ENCODE peak calls at places on chromosomes 2 and 18, in six cellular contexts. U is ovary; R is pancreas; I is PC-3; G is neural progenitor cell; M is CD8-positive, alpha-beta T cell. X is an unnamed sample. For H3K36me3, the result is how much of the 10 kb centered on the place peaks cover.

GRCh38 chr2:62185828-62186483 is 10.0 kb upstream of the B3GNT2 start:
- DNase-seq in M (no peak), G (no peak), R (no peak), U (no peak), I (no peak), X (no peak)

GRCh38 chr2:112482309-112483046 is 522 bp downstream of the TTL start:
- DNase-seq in R (peak), I (peak), M (peak), U (peak), G (peak), X (peak)

GRCh38 chr18:7955175-7955574 is 388.1 kb downstream of the PTPRM start:
- DNase-seq in M (no peak), G (no peak), I (no peak), U (no peak), R (no peak), X (no peak)

GRCh38 chr2:73776869-73777519 is 2.9 kb downstream of the DUSP11 start:
- DNase-seq in R (no peak), G (no peak), M (no peak), I (peak), U (no peak), X (no peak)

GRCh38 chr18:9985641-9986040 is 71.8 kb downstream of the VAPA start:
- DNase-seq in R (no peak), I (no peak), M (no peak), G (no peak), U (no peak), X (no peak)

GRCh38 chr2:12948231-12948962 is 231.7 kb downstream of the TRIB2 start:
- DNase-seq in I (peak), G (no peak), R (no peak), M (no peak), U (no peak), X (peak)

GRCh38 chr2:238495422-238495821 is 68.7 kb downstream of the ASB1 start:
- DNase-seq in M (no peak), U (no peak), I (no peak), G (no peak), R (no peak), X (no peak)

GRCh38 chr2:60336442-60337141 is 216.9 kb downstream of the BCL11A start:
- DNase-seq in M (no peak), G (no peak), I (no peak), U (no peak), R (no peak), X (no peak)

GRCh38 chr2:230862292-230862691 is 2.5 kb upstream of the ITM2C start:
- DNase-seq in U (no peak), I (no peak), G (no peak), R (no peak), M (no peak), X (no peak)
- H3K4me3 ChIP-seq in U (no peak), I (no peak), G (no peak), R (no peak), M (no peak), X (no peak)

DNA sequence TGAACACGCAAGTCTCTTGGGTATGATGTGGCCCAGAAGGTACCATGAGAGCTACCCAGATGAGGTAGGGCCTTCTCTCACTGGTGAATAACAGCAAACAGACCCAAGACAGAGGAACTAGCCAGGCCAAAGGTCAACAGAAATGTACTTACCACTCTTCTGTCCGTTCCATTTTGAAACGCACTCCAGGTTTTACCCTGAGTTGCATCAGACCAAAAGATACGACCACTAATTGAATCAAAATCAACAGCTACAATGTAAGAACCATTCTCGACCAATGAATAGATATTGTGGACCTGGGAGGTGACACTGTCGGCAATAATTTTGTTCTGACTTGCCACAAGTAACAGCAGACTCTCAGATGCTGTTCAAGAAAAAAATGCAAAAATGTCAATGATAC is 124.4 kb downstream of the LRP2 start:
- DNase-seq in I (no peak), G (no peak), M (no peak), R (no peak), U (no peak), X (no peak)
- H3K36me3 ChIP-seq in I (under half), G (half or more), M (under half), R (under half), U (under half), X (under half)

DNA sequence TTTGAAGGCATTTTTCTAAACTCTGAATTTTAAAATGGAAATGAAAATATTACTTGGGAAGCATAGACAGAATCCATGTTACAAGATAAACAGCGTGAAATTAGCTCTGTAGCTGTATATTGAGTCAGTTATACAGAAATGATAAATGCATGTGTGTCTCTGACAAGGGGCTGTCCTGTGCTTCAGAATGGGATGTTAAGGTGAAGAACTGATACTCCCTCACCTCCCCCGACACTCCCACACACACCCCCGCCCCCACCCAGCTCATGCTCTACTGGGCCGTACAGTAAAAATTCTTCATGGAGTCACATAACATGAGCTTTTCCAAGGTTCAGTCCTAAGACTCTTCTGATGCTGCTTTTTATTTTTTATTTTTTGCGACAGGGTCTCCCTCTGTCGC is 868 bp upstream of the THUMPD2 start:
- DNase-seq in I (no peak), G (no peak), U (no peak), M (no peak), R (no peak), X (no peak)
- H3K4me3 ChIP-seq in I (no peak), G (no peak), U (no peak), M (no peak), R (no peak), X (no peak)

GRCh38 chr2:127051780-127052067 is 55.2 kb downstream of the BIN1 start:
- DNase-seq in M (no peak), G (no peak), I (no peak), R (peak), U (no peak), X (no peak)
- H3K36me3 ChIP-seq in M (under half), G (under half), I (under half), R (under half), U (under half), X (under half)

DNA sequence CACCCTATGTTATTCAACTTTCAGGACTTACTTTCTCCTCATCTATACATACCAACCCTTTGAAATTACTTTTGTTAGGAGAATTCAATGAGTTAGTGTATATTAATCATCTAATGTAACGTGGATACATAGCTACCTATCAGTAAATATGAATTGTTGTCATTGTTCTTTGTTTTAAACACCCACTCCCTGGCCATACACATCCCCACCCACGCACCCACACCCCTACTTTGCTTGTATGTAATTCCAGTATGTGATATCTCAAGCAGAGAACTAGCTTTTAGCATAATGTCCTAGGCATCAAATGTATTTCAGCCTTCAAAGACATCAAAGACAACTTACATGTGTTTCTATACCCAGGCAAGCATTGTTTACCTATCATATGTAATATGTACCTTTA is 129.2 kb downstream of the MAP4K4 start:
- DNase-seq in I (no peak), U (no peak), R (no peak), G (no peak), M (no peak), X (no peak)
- H3K4me3 ChIP-seq in I (no peak), U (no peak), R (no peak), G (no peak), M (no peak), X (no peak)

GRCh38 chr2:36513661-36514060 is 84.3 kb downstream of the FEZ2 start:
- DNase-seq in U (no peak), G (no peak), M (no peak), R (no peak), I (no peak), X (no peak)
- H3K36me3 ChIP-seq in U (under half), G (under half), M (under half), R (under half), I (half or more), X (half or more)

GRCh38 chr2:9002313-9002636 is 1.2 kb downstream of the MBOAT2 start:
- DNase-seq in U (no peak), R (no peak), M (no peak), I (peak), G (no peak), X (no peak)

GRCh38 chr2:9001778-9002177 is 1.7 kb downstream of the MBOAT2 start:
- DNase-seq in G (no peak), I (no peak), R (no peak), M (no peak), U (no peak), X (no peak)

GRCh38 chr2:9003616-9004337 is at the start of gene MBOAT2:
- DNase-seq in G (peak), U (peak), I (peak), M (peak), R (peak), X (peak)

GRCh38 chr2:9003366-9003615 is 193 bp downstream of the MBOAT2 start:
- DNase-seq in G (no peak), R (no peak), M (no peak), I (no peak), U (no peak), X (no peak)

GRCh38 chr2:9002637-9003365 is 683 bp downstream of the MBOAT2 start:
- DNase-seq in M (peak), R (no peak), G (peak), I (peak), U (peak), X (no peak)
- H3K4me3 ChIP-seq in M (peak), R (peak), G (peak), I (peak), U (peak), X (peak)

X was measured in MG63.